ENCODE peak calls at places on chromosomes 3 and 15, in nine cellular contexts. C is HCT116, X is upper lobe of left lung, M is sigmoid colon, N is stomach, K is prostate gland, R is GM23338, D is endothelial cell of umbilical vein, T is suprapubic skin. G is an unnamed sample.

GRCh38 chr3:160473233-160473632 is 23.6 kb upstream of the TRIM59 start:
- DNase-seq in C (no peak), X (no peak), M (no peak), N (no peak), K (no peak), R (no peak), D (no peak), T (no peak), G (no peak)

GRCh38 chr3:146162561-146162960 is 1.6 kb upstream of the PLOD2 start:
- DNase-seq in C (no peak), X (no peak), M (peak; percentile 69), N (no peak), K (no peak), R (no peak), D (no peak), T (no peak), G (no peak)

GRCh38 chr3:158167737-158168469 is 58.0 kb downstream of the RSRC1 start:
- DNase-seq in C (peak; percentile 89), X (no peak), M (no peak), N (no peak), K (no peak), R (no peak), D (peak; percentile 75), T (no peak), G (no peak)

GRCh38 chr15:50506121-50506520 is 40.3 kb downstream of the USP50 start:
- DNase-seq in C (no peak), X (no peak), M (no peak), N (no peak), K (no peak), R (peak; percentile 59), D (no peak), T (no peak), G (no peak)

GRCh38 chr3:148379763-148380162 is 317.9 kb upstream of the AGTR1 start:
- DNase-seq in C (peak; percentile 65), X (no peak), M (no peak), N (no peak), K (peak; percentile 5), R (peak; percentile 85), D (peak; percentile 58), T (no peak), G (no peak)

GRCh38 chr3:127216415-127217261 is 23.7 kb downstream of the PRR23E start:
- DNase-seq in C (no peak), X (no peak), M (no peak), N (no peak), K (no peak), R (no peak), D (no peak), T (no peak), G (no peak)

GRCh38 chr3:15506571-15506970 is 14.9 kb downstream of the COLQ start:
- DNase-seq in C (no peak), X (no peak), M (no peak), N (no peak), K (no peak), R (no peak), D (no peak), T (no peak), G (no peak)

GRCh38 chr3:189393598-189393997 is 221.8 kb downstream of the TPRG1 start:
- DNase-seq in C (peak; percentile 2), X (no peak), M (no peak), N (no peak), K (no peak), R (no peak), D (no peak), T (no peak), G (no peak)

GRCh38 chr15:66862111-66862815 is 160.2 kb downstream of the SMAD6 start:
- DNase-seq in C (no peak), X (no peak), M (no peak), N (no peak), K (no peak), R (peak; percentile 29), D (no peak), T (peak; percentile 47), G (peak; percentile 14)

GRCh38 chr3:159416854-159417253 is 571.8 kb upstream of the IL12A start:
- DNase-seq in C (no peak), X (no peak), M (no peak), N (no peak), K (no peak), R (no peak), D (no peak), T (no peak), G (no peak)

GRCh38 chr3:59535791-59536221 is 486.0 kb upstream of the CFAP20DC start:
- DNase-seq in C (no peak), X (no peak), M (no peak), N (no peak), K (no peak), R (no peak), D (no peak), T (no peak), G (no peak)

DNA sequence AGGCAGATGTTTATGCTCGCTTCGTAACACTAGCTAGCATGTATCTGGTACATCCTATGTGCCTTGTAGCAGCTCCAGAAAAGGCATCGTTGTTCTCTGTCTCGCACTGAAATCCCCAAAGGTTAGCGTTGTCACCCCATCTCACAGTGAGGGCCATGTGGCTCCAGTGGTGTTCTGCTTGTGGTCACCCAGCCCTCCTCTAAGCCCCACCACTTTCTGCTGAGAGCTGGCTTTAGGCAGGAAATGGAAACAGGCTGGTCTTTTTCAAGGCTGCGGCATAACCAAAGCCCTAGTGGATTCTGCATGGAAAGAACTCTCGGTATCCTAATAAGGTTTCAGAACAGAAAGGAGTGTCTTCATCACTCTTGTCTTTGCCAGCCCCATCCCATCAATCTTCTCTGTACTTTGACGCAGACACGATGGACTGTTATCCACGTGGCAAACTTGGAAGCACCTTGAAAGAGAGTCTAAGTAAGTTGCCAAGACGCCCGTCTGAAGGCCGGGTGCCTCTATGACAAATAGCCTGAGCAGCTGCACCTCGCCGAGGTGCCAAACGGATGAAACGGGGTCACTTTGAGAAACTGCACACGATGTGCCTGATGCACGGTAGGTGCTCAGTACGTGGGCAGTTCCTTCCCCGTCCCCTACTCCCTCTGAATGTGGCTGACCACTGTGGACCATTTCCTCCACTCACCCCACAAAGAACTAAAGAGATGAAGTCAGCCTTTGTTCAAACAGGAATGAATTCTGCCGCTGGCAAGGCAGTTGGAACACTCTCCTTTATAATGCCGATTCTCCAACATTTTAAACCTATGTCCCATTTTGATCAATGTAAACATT is 57.8 kb upstream of the MEF2A start:
- DNase-seq in C (no peak), X (no peak), M (peak; percentile 80), N (no peak), K (peak; percentile 25), R (no peak), D (no peak), T (no peak), G (no peak)
- TF ChIP-seq POLR2AphosphoS5 in C (no peak), X (peak; percentile 48), M (peak; percentile 62), N (peak; percentile 17), K (no peak), R (no peak), D (peak; percentile 6), T (no peak), G (no peak)

GRCh38 chr3:177034850-177035475 is 162.3 kb downstream of the TBL1XR1 start:
- DNase-seq in C (no peak), X (no peak), M (no peak), N (no peak), K (no peak), R (no peak), D (no peak), T (no peak), G (no peak)
- H3K4me1 ChIP-seq in C (peaks cover 20% of the 10 kb centered on the region), X (no peaks in the 10 kb centered on the region), M (peaks cover 12% of the 10 kb centered on the region), N (no peaks in the 10 kb centered on the region), K (no peaks in the 10 kb centered on the region), R (peaks cover 5% of the 10 kb centered on the region), D (no peaks in the 10 kb centered on the region), T (peaks cover 2% of the 10 kb centered on the region), G (no peaks in the 10 kb centered on the region)

GRCh38 chr15:64931381-64931780 is 19.7 kb downstream of the ANKDD1A start:
- DNase-seq in C (no peak), X (no peak), M (no peak), N (no peak), K (no peak), R (no peak), D (no peak), T (peak; percentile 56), G (no peak)
- H3K4me3 ChIP-seq in C (no peak overlapping the region), X (no peak overlapping the region), M (no peak overlapping the region), N (no peak overlapping the region), K (no peak overlapping the region), R (no peak overlapping the region), D (no peak overlapping the region), T (no peak overlapping the region), G (no peak overlapping the region)

DNA sequence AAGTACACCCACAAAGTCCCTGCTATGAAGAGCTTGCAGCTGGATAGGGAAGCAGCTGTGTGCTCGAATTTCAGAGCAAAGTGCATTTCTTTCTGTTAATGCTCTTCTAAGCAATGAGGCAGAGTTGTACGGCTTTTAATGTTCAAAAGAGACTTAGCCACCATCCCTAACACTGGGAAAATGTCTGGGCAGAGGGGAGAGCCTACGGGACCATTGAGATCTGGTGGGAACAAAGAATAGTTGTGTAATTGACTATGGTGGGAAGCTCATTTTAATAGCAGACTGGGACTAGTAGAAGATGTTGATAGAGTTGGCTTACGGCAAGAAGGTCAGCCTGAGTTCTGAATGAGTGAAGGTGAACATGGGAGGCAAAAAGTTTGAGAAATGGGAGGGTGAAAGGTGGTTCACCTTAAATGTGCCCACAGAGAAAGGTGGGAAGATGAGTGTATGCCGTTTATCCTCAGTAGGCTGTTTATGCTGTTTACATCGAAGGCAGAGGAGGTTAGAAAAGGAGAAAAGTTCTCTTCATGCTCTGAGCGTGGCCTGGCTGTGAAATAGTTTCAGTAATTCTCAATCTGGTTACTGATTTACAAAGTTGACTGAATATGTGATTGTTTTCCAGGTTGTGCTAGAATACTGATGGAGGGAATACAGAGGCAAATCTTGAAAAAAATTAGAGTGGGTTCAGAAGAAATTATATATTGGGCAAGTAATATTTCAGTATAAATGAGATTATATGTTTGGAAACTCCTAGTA is 22.9 kb upstream of the UTS2B start:
- DNase-seq in C (no peak), X (no peak), M (no peak), N (no peak), K (no peak), R (no peak), D (no peak), T (no peak), G (no peak)
- TF ChIP-seq POLR2AphosphoS5 in C (no peak), X (no peak), M (no peak), N (no peak), K (no peak), R (no peak), D (no peak), T (no peak), G (no peak)

GRCh38 chr15:70670680-70671079 is 92.7 kb downstream of the UACA start:
- DNase-seq in C (no peak), X (no peak), M (no peak), N (no peak), K (no peak), R (no peak), D (peak; percentile 32), T (no peak), G (no peak)

GRCh38 chr15:70669966-70670658 is 93.2 kb downstream of the UACA start:
- DNase-seq in C (no peak), X (no peak), M (no peak), N (peak; percentile 49), K (no peak), R (no peak), D (no peak), T (no peak), G (no peak)

GRCh38 chr15:70669006-70669602 is 94.3 kb downstream of the UACA start:
- DNase-seq in C (no peak), X (no peak), M (no peak), N (no peak), K (no peak), R (no peak), D (no peak), T (no peak), G (no peak)

GRCh38 chr15:70672081-70672480 is 91.3 kb downstream of the UACA start:
- DNase-seq in C (no peak), X (no peak), M (no peak), N (no peak), K (no peak), R (no peak), D (peak; percentile 63), T (no peak), G (no peak)
- H3K4me1 ChIP-seq in C (no peaks in the 10 kb centered on the region), X (peaks cover 9% of the 10 kb centered on the region), M (no peaks in the 10 kb centered on the region), N (peaks cover 6% of the 10 kb centered on the region), K (peaks cover 3% of the 10 kb centered on the region), R (peaks cover 52% of the 10 kb centered on the region), D (peaks cover 6% of the 10 kb centered on the region), T (no peaks in the 10 kb centered on the region), G (no peaks in the 10 kb centered on the region)

G was measured in breast epithelium.